ENCODE peak calls at places on chromosomes 2 and 18, in six cellular contexts. D, H, R, P, F and A are unnamed samples.

GRCh38 chr2:143939976-143940375 is 579.9 kb downstream of the ZEB2 start:
- DNase-seq in D (no peak), H (no peak), R (no peak), P (no peak), F (no peak), A (no peak)

GRCh38 chr2:144550916-144551315 is 31.0 kb upstream of the ZEB2 start:
- DNase-seq in D (no peak), H (no peak), R (no peak), P (no peak), F (no peak), A (no peak)

GRCh38 chr2:234533631-234534030 is 36.8 kb upstream of the ARL4C start:
- DNase-seq in D (no peak), H (no peak), R (no peak), P (no peak), F (no peak), A (no peak)

GRCh38 chr2:133266075-133266925 is 302.0 kb downstream of the NCKAP5 start:
- DNase-seq in D (no peak), H (no peak), R (no peak), P (no peak), F (peak), A (no peak)

GRCh38 chr18:28267878-28268625 is 91.1 kb upstream of the CDH2 start:
- DNase-seq in D (no peak), H (no peak), R (no peak), P (no peak), F (no peak), A (no peak)

GRCh38 chr2:101150306-101151140 is 659 bp downstream of the TBC1D8 start:
- DNase-seq in D (no peak), H (no peak), R (no peak), P (peak), F (peak), A (peak)

GRCh38 chr18:74760436-74760835 is 162.8 kb downstream of the ZNF407 start:
- DNase-seq in D (no peak), H (no peak), R (no peak), P (no peak), F (no peak), A (no peak)

GRCh38 chr2:164934790-164935466 is 20.4 kb downstream of the SLC38A11 start:
- DNase-seq in D (no peak), H (no peak), R (peak), P (no peak), F (no peak), A (no peak)

GRCh38 chr2:54599914-54600313 is 123.5 kb upstream of the EML6 start:
- DNase-seq in D (peak), H (no peak), R (no peak), P (no peak), F (no peak), A (no peak)

GRCh38 chr2:70966681-70967080 is 11.7 kb upstream of the ANKRD53 start:
- DNase-seq in D (no peak), H (no peak), R (no peak), P (no peak), F (no peak), A (no peak)

GRCh38 chr2:15092691-15093090 is 460.2 kb downstream of the LRATD1 start:
- DNase-seq in D (no peak), H (no peak), R (no peak), P (no peak), F (no peak), A (no peak)

GRCh38 chr2:21715865-21716264 is 592.1 kb downstream of the TDRD15 start:
- DNase-seq in D (no peak), H (no peak), R (no peak), P (no peak), F (no peak), A (no peak)

GRCh38 chr18:74945774-74946545 is 263.0 kb downstream of the PTGR3 start:
- DNase-seq in D (no peak), H (no peak), R (no peak), P (no peak), F (no peak), A (no peak)

GRCh38 chr2:120300385-120300784 is 45.6 kb upstream of the INHBB start:
- DNase-seq in D (no peak), H (no peak), R (no peak), P (no peak), F (peak), A (no peak)

GRCh38 chr2:205772983-205773382 is 90.7 kb downstream of the NRP2 start:
- DNase-seq in D (no peak), H (no peak), R (no peak), P (no peak), F (no peak), A (no peak)

GRCh38 chr2:232076736-232077135 is 115.2 kb downstream of the DIS3L2 start:
- DNase-seq in D (no peak), H (no peak), R (no peak), P (no peak), F (no peak), A (no peak)

GRCh38 chr2:16413947-16414346 is 251.7 kb downstream of the CYRIA start:
- DNase-seq in D (no peak), H (no peak), R (no peak), P (no peak), F (no peak), A (no peak)

GRCh38 chr2:94876523-94876863 is 5.3 kb downstream of the TEKT4 start:
- DNase-seq in D (no peak), H (no peak), R (no peak), P (no peak), F (no peak), A (no peak)

GRCh38 chr2:237236188-237236587 is 150.5 kb downstream of the COPS8 start:
- DNase-seq in D (no peak), H (no peak), R (no peak), P (no peak), F (no peak), A (no peak)

DNA sequence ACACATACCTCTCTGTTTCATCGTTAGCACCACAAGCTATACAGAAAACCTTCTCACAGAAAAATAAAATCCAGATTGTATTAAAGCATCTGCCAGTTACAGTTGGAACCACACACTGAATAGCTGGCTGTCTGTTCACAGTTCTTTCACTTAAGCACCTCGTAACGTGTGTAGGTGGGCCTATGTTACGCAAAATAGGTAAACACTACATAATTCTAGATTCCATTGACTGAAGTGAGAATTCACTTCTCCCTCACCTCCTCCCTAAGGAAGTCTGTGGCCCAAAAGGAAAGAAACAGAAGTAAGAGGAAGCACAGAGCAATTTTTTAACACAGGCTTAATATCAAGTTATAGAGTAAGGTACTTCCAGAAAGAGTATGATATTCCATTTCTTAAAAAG is 24.9 kb downstream of the PELI1 start:
- DNase-seq in D (no peak), H (no peak), R (no peak), P (no peak), F (no peak), A (no peak)
- TF ChIP-seq POLR2AphosphoS5 in D (no peak), H (no peak), R (no peak), P (no peak), F (no peak), A (no peak)

GRCh38 chr2:40760071-40760666 is 308.3 kb upstream of the SLC8A1 start:
- DNase-seq in D (peak), H (no peak), R (peak), P (no peak), F (peak), A (no peak)
- TF ChIP-seq TAF1 in D (no peak), H (no peak), R (no peak), P (no peak), F (no peak), A (no peak)

DNA sequence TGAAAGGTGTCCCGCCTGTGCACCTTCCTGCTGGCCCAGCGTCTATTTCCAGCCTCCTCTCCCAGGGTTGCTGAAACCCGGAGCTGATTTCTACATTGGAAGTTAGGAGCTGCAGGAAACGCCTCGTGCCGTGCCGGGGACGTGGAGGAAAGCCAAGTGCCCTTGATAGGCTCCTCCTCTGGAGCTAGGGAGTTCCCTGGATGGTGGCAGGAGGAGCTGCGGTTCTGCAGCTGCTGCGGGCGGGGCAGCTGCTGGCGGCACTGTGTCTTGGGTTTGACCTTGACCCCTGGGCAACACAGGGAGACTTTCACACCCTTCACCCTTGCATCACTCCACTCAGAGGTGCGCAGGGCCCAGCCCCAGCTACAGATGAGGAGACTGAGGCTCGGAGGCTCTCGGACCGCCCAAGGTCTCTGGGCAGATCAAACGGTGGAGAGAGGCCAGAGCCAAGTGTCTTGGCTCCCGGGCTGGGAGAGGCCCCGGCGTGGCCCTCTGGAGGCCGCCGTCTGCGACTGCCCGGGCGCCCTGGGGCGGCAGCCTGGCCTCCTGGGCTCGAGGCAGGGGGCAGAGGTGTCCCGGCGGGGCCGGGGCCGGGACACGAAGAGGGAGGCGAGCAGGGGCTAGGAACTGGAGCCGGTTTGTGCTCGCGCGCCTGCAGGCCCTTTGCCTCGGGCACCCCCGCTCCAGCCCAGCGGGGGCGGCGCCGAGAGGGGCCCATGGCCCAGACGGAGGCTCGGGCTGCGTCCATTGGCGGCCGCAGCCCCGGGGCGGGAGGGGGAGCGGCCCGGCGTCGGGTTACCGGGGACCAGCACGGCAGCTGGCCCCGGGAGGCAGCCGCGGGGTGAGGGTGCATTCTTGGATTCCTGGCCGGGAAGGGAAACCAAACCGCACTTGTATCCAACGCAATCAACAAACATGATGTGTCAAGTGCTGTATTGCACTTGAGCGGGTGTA is 129.7 kb upstream of the SLC1A4 start:
- DNase-seq in D (peak), H (no peak), R (no peak), P (peak), F (peak), A (peak)
- TF ChIP-seq POLR2A in D (peak), H (peak), R (no peak), P (peak), F (no peak), A (peak)

GRCh38 chr2:40165503-40165867 is 286.4 kb downstream of the SLC8A1 start:
- DNase-seq in D (no peak), H (no peak), R (no peak), P (no peak), F (no peak), A (no peak)
- TF ChIP-seq POLR2AphosphoS5 in D (no peak), H (no peak), R (no peak), P (no peak), F (no peak), A (no peak)

GRCh38 chr18:30971338-30971956 is 71.1 kb downstream of the DSC3 start:
- DNase-seq in D (peak), H (no peak), R (peak), P (no peak), F (no peak), A (no peak)
- TF ChIP-seq TAF1 in D (no peak), H (no peak), R (no peak), P (no peak), F (no peak), A (no peak)

DNA sequence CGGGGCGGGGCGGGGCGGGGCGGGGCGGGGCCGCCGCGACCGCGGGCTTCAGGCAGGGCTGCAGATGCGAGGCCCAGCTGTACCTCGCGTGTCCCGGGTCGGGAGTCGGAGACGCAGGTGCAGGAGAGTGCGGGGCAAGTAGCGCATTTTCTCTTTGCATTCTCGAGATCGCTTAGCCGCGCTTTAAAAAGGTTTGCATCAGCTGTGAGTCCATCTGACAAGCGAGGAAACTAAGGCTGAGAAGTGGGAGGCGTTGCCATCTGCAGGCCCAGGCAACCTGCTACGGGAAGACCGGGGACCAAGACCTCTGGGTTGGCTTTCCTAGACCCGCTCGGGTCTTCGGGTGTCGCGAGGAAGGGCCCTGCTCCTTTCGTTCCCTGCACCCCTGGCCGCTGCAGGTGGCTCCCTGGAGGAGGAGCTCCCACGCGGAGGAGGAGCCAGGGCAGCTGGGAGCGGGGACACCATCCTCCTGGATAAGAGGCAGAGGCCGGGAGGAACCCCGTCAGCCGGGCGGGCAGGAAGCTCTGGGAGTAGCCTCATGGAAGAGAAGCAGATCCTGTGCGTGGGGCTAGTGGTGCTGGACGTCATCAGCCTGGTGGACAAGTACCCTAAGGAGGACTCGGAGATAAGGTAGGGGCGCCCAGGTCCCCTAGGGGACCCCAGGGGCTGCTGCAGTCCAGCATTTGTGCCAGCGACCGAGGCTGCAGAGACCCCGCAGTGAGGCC is at the start of gene KHK:
- DNase-seq in D (peak), H (no peak), R (peak), P (peak), F (peak), A (peak)
- TF ChIP-seq POLR2A in D (no peak), H (no peak), R (no peak), P (no peak), F (no peak), A (no peak)

GRCh38 chr18:59629894-59630293 is 67.3 kb downstream of the CCBE1 start:
- DNase-seq in D (no peak), H (no peak), R (no peak), P (no peak), F (peak), A (no peak)
- TF ChIP-seq POLR2AphosphoS5 in D (no peak), H (no peak), R (no peak), P (no peak), F (no peak), A (no peak)

DNA sequence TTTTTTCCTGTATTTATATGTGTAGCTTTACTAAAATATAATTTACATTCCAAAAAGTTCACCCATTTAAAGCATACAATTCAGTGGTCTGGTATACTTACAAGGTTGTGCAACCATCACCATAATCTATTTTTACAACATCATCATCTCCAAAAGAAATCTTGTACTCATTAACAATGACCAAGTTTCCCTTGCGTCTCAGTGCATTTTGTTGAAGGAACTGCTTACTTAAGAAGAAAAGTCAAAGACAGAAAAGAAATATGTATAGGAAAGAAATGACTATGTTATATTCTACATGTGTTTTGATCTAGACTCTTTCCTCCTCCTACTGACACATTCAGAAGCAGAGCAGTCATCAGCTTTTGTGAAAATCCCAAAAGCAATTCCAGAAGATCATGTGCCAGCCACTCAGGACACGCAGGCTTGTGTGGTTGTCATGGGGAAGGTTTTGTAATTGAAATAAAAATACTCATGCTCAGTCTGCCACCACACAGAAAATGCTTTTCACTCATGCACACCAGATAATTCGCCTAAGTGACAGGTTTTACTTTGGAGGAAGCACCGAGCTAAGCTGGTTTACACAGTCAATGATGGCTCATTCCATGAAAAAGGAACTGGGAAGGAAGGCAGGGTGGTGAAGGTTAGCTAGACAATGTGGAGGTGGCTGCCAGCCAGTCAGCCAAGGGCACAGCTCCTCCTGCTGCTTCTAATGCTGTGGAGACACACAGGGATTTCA is 158.5 kb upstream of the REV1 start:
- DNase-seq in D (no peak), H (no peak), R (no peak), P (no peak), F (no peak), A (no peak)
- TF ChIP-seq TAF1 in D (no peak), H (no peak), R (no peak), P (no peak), F (no peak), A (no peak)

GRCh38 chr2:10328667-10329583 is 26.2 kb downstream of the HPCAL1 start:
- DNase-seq in D (no peak), H (no peak), R (no peak), P (no peak), F (no peak), A (no peak)
- TF ChIP-seq POLR2A in D (no peak), H (no peak), R (no peak), P (no peak), F (no peak), A (no peak)

DNA sequence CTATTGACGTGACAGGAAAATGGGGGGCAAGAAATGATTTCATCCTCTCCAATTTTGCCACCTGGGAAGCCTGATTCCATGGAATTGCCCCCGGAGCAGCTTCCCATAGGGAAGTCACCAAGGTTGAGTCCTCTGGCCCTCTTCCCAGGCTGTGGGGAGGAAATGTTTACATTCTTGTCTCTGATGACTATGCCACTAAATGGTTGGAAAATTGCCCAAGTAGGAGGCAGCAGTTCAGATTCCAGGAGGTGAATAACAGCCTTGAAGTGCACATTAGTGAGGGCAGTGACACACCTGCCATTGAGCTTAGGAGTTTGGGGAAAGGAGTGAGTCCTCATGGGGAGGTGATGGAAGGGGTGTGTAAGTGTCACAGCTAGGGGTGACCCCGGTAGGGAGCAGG is 449.2 kb upstream of the DCC start:
- DNase-seq in D (no peak), H (no peak), R (no peak), P (no peak), F (no peak), A (no peak)
- TF ChIP-seq POLR2AphosphoS5 in D (no peak), H (no peak), R (no peak), P (no peak), F (no peak), A (no peak)